ENCODE peak calls at places on chromosomes 6 and 20, in nine cellular contexts. One of them, this sample, is unnamed.

GRCh38 chr20:38838326-38838725 is 32.8 kb downstream of the PPP1R16B start:
- DNase-seq in CD8-positive, alpha-beta memory T cell: no peak
- DNase-seq in HTR-8/SVneo: no peak
- DNase-seq in LoVo: no peak
- DNase-seq in nucleus accumbens: peak
- DNase-seq in fibroblast of pulmonary artery: no peak
- DNase-seq in T-helper 2 cell: no peak
- DNase-seq in HCEC 1CT: no peak
- DNase-seq in activated CD4-positive, alpha-beta T cell treated with anti-CD3 and anti-CD28 coated beads, Interleukin-2, amount 50 U/mL, for 4 hours: no peak
- DNase-seq in this sample: no peak

GRCh38 chr20:37533154-37533715 is 5.6 kb upstream of the BLCAP start:
- DNase-seq in LoVo: no peak
- DNase-seq in fibroblast of pulmonary artery: no peak
- DNase-seq in activated CD4-positive, alpha-beta T cell treated with anti-CD3 and anti-CD28 coated beads, Interleukin-2, amount 50 U/mL, for 4 hours: no peak
- DNase-seq in T-helper 2 cell: no peak
- DNase-seq in nucleus accumbens: no peak
- DNase-seq in HTR-8/SVneo: no peak
- DNase-seq in HCEC 1CT: no peak
- DNase-seq in CD8-positive, alpha-beta memory T cell: no peak
- DNase-seq in this sample: no peak

GRCh38 chr6:118317581-118318563 is 230.2 kb upstream of the PLN start:
- DNase-seq in nucleus accumbens: no peak
- DNase-seq in CD8-positive, alpha-beta memory T cell: no peak
- DNase-seq in T-helper 2 cell: no peak
- DNase-seq in activated CD4-positive, alpha-beta T cell treated with anti-CD3 and anti-CD28 coated beads, Interleukin-2, amount 50 U/mL, for 4 hours: no peak
- DNase-seq in fibroblast of pulmonary artery: peak
- DNase-seq in LoVo: no peak
- DNase-seq in HCEC 1CT: peak
- DNase-seq in HTR-8/SVneo: no peak
- DNase-seq in this sample: no peak

GRCh38 chr6:131602913-131603312 is 25.1 kb downstream of the MED23 start:
- DNase-seq in HTR-8/SVneo: no peak
- DNase-seq in HCEC 1CT: peak
- DNase-seq in fibroblast of pulmonary artery: peak
- DNase-seq in activated CD4-positive, alpha-beta T cell treated with anti-CD3 and anti-CD28 coated beads, Interleukin-2, amount 50 U/mL, for 4 hours: no peak
- DNase-seq in LoVo: no peak
- DNase-seq in nucleus accumbens: no peak
- DNase-seq in T-helper 2 cell: no peak
- DNase-seq in CD8-positive, alpha-beta memory T cell: no peak
- DNase-seq in this sample: no peak

GRCh38 chr20:63619505-63619904 is 7.4 kb downstream of the GMEB2 start:
- DNase-seq in fibroblast of pulmonary artery: no peak
- DNase-seq in CD8-positive, alpha-beta memory T cell: no peak
- DNase-seq in HCEC 1CT: no peak
- DNase-seq in T-helper 2 cell: no peak
- DNase-seq in HTR-8/SVneo: no peak
- DNase-seq in nucleus accumbens: no peak
- DNase-seq in LoVo: no peak
- DNase-seq in activated CD4-positive, alpha-beta T cell treated with anti-CD3 and anti-CD28 coated beads, Interleukin-2, amount 50 U/mL, for 4 hours: no peak
- DNase-seq in this sample: no peak

GRCh38 chr20:64180673-64181072 is 16.4 kb downstream of the MYT1 start:
- DNase-seq in HTR-8/SVneo: no peak
- DNase-seq in CD8-positive, alpha-beta memory T cell: no peak
- DNase-seq in HCEC 1CT: no peak
- DNase-seq in nucleus accumbens: no peak
- DNase-seq in T-helper 2 cell: no peak
- DNase-seq in LoVo: no peak
- DNase-seq in fibroblast of pulmonary artery: no peak
- DNase-seq in activated CD4-positive, alpha-beta T cell treated with anti-CD3 and anti-CD28 coated beads, Interleukin-2, amount 50 U/mL, for 4 hours: no peak
- DNase-seq in this sample: no peak

GRCh38 chr6:82144007-82144851 is 103.3 kb downstream of the IBTK start:
- DNase-seq in nucleus accumbens: no peak
- DNase-seq in HCEC 1CT: peak
- DNase-seq in activated CD4-positive, alpha-beta T cell treated with anti-CD3 and anti-CD28 coated beads, Interleukin-2, amount 50 U/mL, for 4 hours: no peak
- DNase-seq in HTR-8/SVneo: peak
- DNase-seq in T-helper 2 cell: no peak
- DNase-seq in fibroblast of pulmonary artery: peak
- DNase-seq in LoVo: peak
- DNase-seq in CD8-positive, alpha-beta memory T cell: no peak
- DNase-seq in this sample: no peak

GRCh38 chr20:35954907-35955251 is 577 bp upstream of the SCAND1 start:
- DNase-seq in CD8-positive, alpha-beta memory T cell: no peak
- DNase-seq in activated CD4-positive, alpha-beta T cell treated with anti-CD3 and anti-CD28 coated beads, Interleukin-2, amount 50 U/mL, for 4 hours: no peak
- DNase-seq in LoVo: peak
- DNase-seq in nucleus accumbens: no peak
- DNase-seq in T-helper 2 cell: peak
- DNase-seq in fibroblast of pulmonary artery: peak
- DNase-seq in HTR-8/SVneo: no peak
- DNase-seq in HCEC 1CT: peak
- DNase-seq in this sample: no peak

GRCh38 chr20:47464380-47465101 is 37.1 kb upstream of the NCOA3 start:
- DNase-seq in LoVo: peak
- DNase-seq in activated CD4-positive, alpha-beta T cell treated with anti-CD3 and anti-CD28 coated beads, Interleukin-2, amount 50 U/mL, for 4 hours: no peak
- DNase-seq in fibroblast of pulmonary artery: peak
- DNase-seq in CD8-positive, alpha-beta memory T cell: no peak
- DNase-seq in T-helper 2 cell: no peak
- DNase-seq in HCEC 1CT: peak
- DNase-seq in HTR-8/SVneo: peak
- DNase-seq in nucleus accumbens: no peak
- DNase-seq in this sample: no peak

GRCh38 chr20:62805365-62805710 is 703 bp downstream of the OGFR start:
- DNase-seq in HCEC 1CT: no peak
- DNase-seq in CD8-positive, alpha-beta memory T cell: no peak
- DNase-seq in fibroblast of pulmonary artery: no peak
- DNase-seq in T-helper 2 cell: no peak
- DNase-seq in LoVo: peak
- DNase-seq in activated CD4-positive, alpha-beta T cell treated with anti-CD3 and anti-CD28 coated beads, Interleukin-2, amount 50 U/mL, for 4 hours: no peak
- DNase-seq in HTR-8/SVneo: no peak
- DNase-seq in nucleus accumbens: no peak
- DNase-seq in this sample: peak

GRCh38 chr20:22438926-22439325 is 145.4 kb downstream of the FOXA2 start:
- DNase-seq in activated CD4-positive, alpha-beta T cell treated with anti-CD3 and anti-CD28 coated beads, Interleukin-2, amount 50 U/mL, for 4 hours: no peak
- DNase-seq in LoVo: no peak
- DNase-seq in fibroblast of pulmonary artery: no peak
- DNase-seq in nucleus accumbens: no peak
- DNase-seq in CD8-positive, alpha-beta memory T cell: no peak
- DNase-seq in HTR-8/SVneo: no peak
- DNase-seq in HCEC 1CT: no peak
- DNase-seq in T-helper 2 cell: no peak
- DNase-seq in this sample: no peak

GRCh38 chr6:43009124-43009523 is 4.6 kb downstream of the MEA1 start:
- DNase-seq in HTR-8/SVneo: peak
- DNase-seq in T-helper 2 cell: no peak
- DNase-seq in nucleus accumbens: no peak
- DNase-seq in LoVo: no peak
- DNase-seq in activated CD4-positive, alpha-beta T cell treated with anti-CD3 and anti-CD28 coated beads, Interleukin-2, amount 50 U/mL, for 4 hours: peak
- DNase-seq in CD8-positive, alpha-beta memory T cell: peak
- DNase-seq in HCEC 1CT: peak
- DNase-seq in fibroblast of pulmonary artery: peak
- DNase-seq in this sample: no peak

GRCh38 chr20:50594231-50594590 is 84.0 kb downstream of the PTPN1 start:
- DNase-seq in nucleus accumbens: no peak
- DNase-seq in T-helper 2 cell: no peak
- DNase-seq in activated CD4-positive, alpha-beta T cell treated with anti-CD3 and anti-CD28 coated beads, Interleukin-2, amount 50 U/mL, for 4 hours: no peak
- DNase-seq in HTR-8/SVneo: no peak
- DNase-seq in fibroblast of pulmonary artery: no peak
- DNase-seq in HCEC 1CT: no peak
- DNase-seq in LoVo: no peak
- DNase-seq in CD8-positive, alpha-beta memory T cell: no peak
- DNase-seq in this sample: no peak

GRCh38 chr6:17917837-17918763 is 69.3 kb downstream of the KIF13A start:
- DNase-seq in nucleus accumbens: no peak
- DNase-seq in activated CD4-positive, alpha-beta T cell treated with anti-CD3 and anti-CD28 coated beads, Interleukin-2, amount 50 U/mL, for 4 hours: no peak
- DNase-seq in LoVo: no peak
- DNase-seq in HCEC 1CT: no peak
- DNase-seq in T-helper 2 cell: no peak
- DNase-seq in CD8-positive, alpha-beta memory T cell: no peak
- DNase-seq in fibroblast of pulmonary artery: no peak
- DNase-seq in HTR-8/SVneo: no peak
- DNase-seq in this sample: no peak

GRCh38 chr6:83051386-83052172 is 14.1 kb downstream of the UBE3D start:
- DNase-seq in activated CD4-positive, alpha-beta T cell treated with anti-CD3 and anti-CD28 coated beads, Interleukin-2, amount 50 U/mL, for 4 hours: no peak
- DNase-seq in fibroblast of pulmonary artery: peak
- DNase-seq in HCEC 1CT: no peak
- DNase-seq in CD8-positive, alpha-beta memory T cell: no peak
- DNase-seq in LoVo: no peak
- DNase-seq in T-helper 2 cell: no peak
- DNase-seq in HTR-8/SVneo: no peak
- DNase-seq in nucleus accumbens: no peak
- DNase-seq in this sample: no peak

GRCh38 chr20:63878855-63879254 is 13.8 kb downstream of the TPD52L2 start:
- DNase-seq in HCEC 1CT: no peak
- DNase-seq in activated CD4-positive, alpha-beta T cell treated with anti-CD3 and anti-CD28 coated beads, Interleukin-2, amount 50 U/mL, for 4 hours: no peak
- DNase-seq in CD8-positive, alpha-beta memory T cell: no peak
- DNase-seq in T-helper 2 cell: no peak
- DNase-seq in fibroblast of pulmonary artery: no peak
- DNase-seq in nucleus accumbens: no peak
- DNase-seq in LoVo: no peak
- DNase-seq in HTR-8/SVneo: no peak
- DNase-seq in this sample: no peak

GRCh38 chr20:41480054-41480770 is 113.6 kb upstream of the EMILIN3 start:
- DNase-seq in LoVo: no peak
- DNase-seq in T-helper 2 cell: no peak
- DNase-seq in HTR-8/SVneo: no peak
- DNase-seq in CD8-positive, alpha-beta memory T cell: no peak
- DNase-seq in HCEC 1CT: peak
- DNase-seq in fibroblast of pulmonary artery: peak
- DNase-seq in activated CD4-positive, alpha-beta T cell treated with anti-CD3 and anti-CD28 coated beads, Interleukin-2, amount 50 U/mL, for 4 hours: no peak
- DNase-seq in nucleus accumbens: no peak
- DNase-seq in this sample: no peak

GRCh38 chr6:169117663-169118062 is 136.0 kb downstream of the THBS2 start:
- DNase-seq in nucleus accumbens: no peak
- DNase-seq in activated CD4-positive, alpha-beta T cell treated with anti-CD3 and anti-CD28 coated beads, Interleukin-2, amount 50 U/mL, for 4 hours: no peak
- DNase-seq in LoVo: no peak
- DNase-seq in HTR-8/SVneo: no peak
- DNase-seq in T-helper 2 cell: no peak
- DNase-seq in fibroblast of pulmonary artery: no peak
- DNase-seq in HCEC 1CT: no peak
- DNase-seq in CD8-positive, alpha-beta memory T cell: no peak
- DNase-seq in this sample: no peak

GRCh38 chr6:17574871-17575560 is 25.1 kb upstream of the FAM8A1 start:
- DNase-seq in HTR-8/SVneo: no peak
- DNase-seq in T-helper 2 cell: no peak
- DNase-seq in activated CD4-positive, alpha-beta T cell treated with anti-CD3 and anti-CD28 coated beads, Interleukin-2, amount 50 U/mL, for 4 hours: no peak
- DNase-seq in HCEC 1CT: peak
- DNase-seq in fibroblast of pulmonary artery: peak
- DNase-seq in LoVo: no peak
- DNase-seq in CD8-positive, alpha-beta memory T cell: no peak
- DNase-seq in nucleus accumbens: no peak
- DNase-seq in this sample: no peak

GRCh38 chr6:107624541-107624940 is 134.6 kb downstream of the SOBP start:
- DNase-seq in nucleus accumbens: no peak
- DNase-seq in HTR-8/SVneo: peak
- DNase-seq in CD8-positive, alpha-beta memory T cell: no peak
- DNase-seq in T-helper 2 cell: no peak
- DNase-seq in LoVo: peak
- DNase-seq in activated CD4-positive, alpha-beta T cell treated with anti-CD3 and anti-CD28 coated beads, Interleukin-2, amount 50 U/mL, for 4 hours: no peak
- DNase-seq in HCEC 1CT: peak
- DNase-seq in fibroblast of pulmonary artery: no peak
- DNase-seq in this sample: no peak

GRCh38 chr20:63290677-63291472 is 2.1 kb upstream of the COL20A1 start:
- DNase-seq in LoVo: peak
- DNase-seq in HCEC 1CT: no peak
- DNase-seq in nucleus accumbens: no peak
- DNase-seq in T-helper 2 cell: peak
- DNase-seq in fibroblast of pulmonary artery: peak
- DNase-seq in HTR-8/SVneo: peak
- DNase-seq in CD8-positive, alpha-beta memory T cell: peak
- DNase-seq in activated CD4-positive, alpha-beta T cell treated with anti-CD3 and anti-CD28 coated beads, Interleukin-2, amount 50 U/mL, for 4 hours: peak
- DNase-seq in this sample: peak

GRCh38 chr6:12645941-12646340 is 70.6 kb upstream of the PHACTR1 start:
- DNase-seq in fibroblast of pulmonary artery: no peak
- DNase-seq in LoVo: no peak
- DNase-seq in CD8-positive, alpha-beta memory T cell: no peak
- DNase-seq in activated CD4-positive, alpha-beta T cell treated with anti-CD3 and anti-CD28 coated beads, Interleukin-2, amount 50 U/mL, for 4 hours: no peak
- DNase-seq in nucleus accumbens: no peak
- DNase-seq in T-helper 2 cell: no peak
- DNase-seq in HCEC 1CT: no peak
- DNase-seq in HTR-8/SVneo: no peak
- DNase-seq in this sample: no peak

GRCh38 chr20:60009318-60009717 is 51.1 kb downstream of the CDH26 start:
- DNase-seq in fibroblast of pulmonary artery: no peak
- DNase-seq in LoVo: no peak
- DNase-seq in nucleus accumbens: no peak
- DNase-seq in HTR-8/SVneo: no peak
- DNase-seq in HCEC 1CT: no peak
- DNase-seq in T-helper 2 cell: no peak
- DNase-seq in CD8-positive, alpha-beta memory T cell: no peak
- DNase-seq in activated CD4-positive, alpha-beta T cell treated with anti-CD3 and anti-CD28 coated beads, Interleukin-2, amount 50 U/mL, for 4 hours: no peak
- DNase-seq in this sample: no peak

GRCh38 chr6:88358846-88359245 is 192.7 kb upstream of the CNR1 start:
- DNase-seq in T-helper 2 cell: no peak
- DNase-seq in activated CD4-positive, alpha-beta T cell treated with anti-CD3 and anti-CD28 coated beads, Interleukin-2, amount 50 U/mL, for 4 hours: no peak
- DNase-seq in CD8-positive, alpha-beta memory T cell: no peak
- DNase-seq in LoVo: no peak
- DNase-seq in HTR-8/SVneo: no peak
- DNase-seq in nucleus accumbens: no peak
- DNase-seq in HCEC 1CT: peak
- DNase-seq in fibroblast of pulmonary artery: peak
- DNase-seq in this sample: no peak

GRCh38 chr6:16821834-16822264 is 60.6 kb upstream of the ATXN1 start:
- DNase-seq in activated CD4-positive, alpha-beta T cell treated with anti-CD3 and anti-CD28 coated beads, Interleukin-2, amount 50 U/mL, for 4 hours: no peak
- DNase-seq in T-helper 2 cell: no peak
- DNase-seq in CD8-positive, alpha-beta memory T cell: no peak
- DNase-seq in LoVo: no peak
- DNase-seq in HTR-8/SVneo: no peak
- DNase-seq in fibroblast of pulmonary artery: no peak
- DNase-seq in HCEC 1CT: no peak
- DNase-seq in nucleus accumbens: no peak
- DNase-seq in this sample: no peak